ENCODE peak calls at places on chromosomes 2 and 18, in ten cellular contexts. One of them, this sample, is unnamed.

GRCh38 chr2:109419960-109420370 is 193.8 kb downstream of the SEPTIN10 start:
- DNase-seq in thoracic aorta: no peak
- DNase-seq in stimulated activated CD8-positive, alpha-beta memory T cell treated with anti-CD3 and anti-CD28 coated beads, Interleukin-7, amount 100 ng/mL, for 1 hour: no peak
- DNase-seq in cardiac muscle cell: no peak
- DNase-seq in sigmoid colon: no peak
- DNase-seq in NCI-H748 treated with DMSO at 0.1 percent for 48 hours: no peak
- DNase-seq in SK-N-SH: peak; percentile 73
- DNase-seq in A673: peak; percentile 5
- DNase-seq in LoVo: no peak
- DNase-seq in GM12865: no peak
- DNase-seq in this sample: no peak

GRCh38 chr2:127415593-127416485 is 2.4 kb upstream of the PROC start:
- DNase-seq in thoracic aorta: no peak
- DNase-seq in sigmoid colon: no peak
- DNase-seq in A673: no peak
- DNase-seq in SK-N-SH: peak; percentile 90
- DNase-seq in NCI-H748 treated with DMSO at 0.1 percent for 48 hours: peak; percentile 11
- DNase-seq in stimulated activated CD8-positive, alpha-beta memory T cell treated with anti-CD3 and anti-CD28 coated beads, Interleukin-7, amount 100 ng/mL, for 1 hour: peak; percentile 54
- DNase-seq in LoVo: peak; percentile 50
- DNase-seq in cardiac muscle cell: no peak
- DNase-seq in GM12865: peak; percentile 68
- DNase-seq in this sample: no peak

GRCh38 chr2:181615086-181615635 is 41.7 kb downstream of the CERKL start:
- DNase-seq in NCI-H748 treated with DMSO at 0.1 percent for 48 hours: no peak
- DNase-seq in SK-N-SH: peak; percentile 21
- DNase-seq in LoVo: no peak
- DNase-seq in thoracic aorta: no peak
- DNase-seq in sigmoid colon: no peak
- DNase-seq in GM12865: no peak
- DNase-seq in stimulated activated CD8-positive, alpha-beta memory T cell treated with anti-CD3 and anti-CD28 coated beads, Interleukin-7, amount 100 ng/mL, for 1 hour: no peak
- DNase-seq in A673: peak; percentile 47
- DNase-seq in cardiac muscle cell: no peak
- DNase-seq in this sample: no peak

GRCh38 chr2:200913654-200914053 is 24.5 kb downstream of the NIF3L1 start:
- DNase-seq in A673: no peak
- DNase-seq in NCI-H748 treated with DMSO at 0.1 percent for 48 hours: no peak
- DNase-seq in sigmoid colon: no peak
- DNase-seq in LoVo: no peak
- DNase-seq in SK-N-SH: no peak
- DNase-seq in GM12865: no peak
- DNase-seq in cardiac muscle cell: peak; percentile 25
- DNase-seq in stimulated activated CD8-positive, alpha-beta memory T cell treated with anti-CD3 and anti-CD28 coated beads, Interleukin-7, amount 100 ng/mL, for 1 hour: no peak
- DNase-seq in thoracic aorta: no peak
- DNase-seq in this sample: no peak

GRCh38 chr18:76686737-76687231 is 135.6 kb upstream of the ZNF236 start:
- DNase-seq in A673: peak; percentile 75
- DNase-seq in thoracic aorta: no peak
- DNase-seq in NCI-H748 treated with DMSO at 0.1 percent for 48 hours: peak; percentile 62
- DNase-seq in SK-N-SH: peak; percentile 77
- DNase-seq in cardiac muscle cell: peak; percentile 75
- DNase-seq in sigmoid colon: peak; percentile 84
- DNase-seq in GM12865: peak; percentile 48
- DNase-seq in stimulated activated CD8-positive, alpha-beta memory T cell treated with anti-CD3 and anti-CD28 coated beads, Interleukin-7, amount 100 ng/mL, for 1 hour: no peak
- DNase-seq in LoVo: peak; percentile 31
- DNase-seq in this sample: no peak

GRCh38 chr2:45256867-45257641 is 247.8 kb upstream of the SIX2 start:
- DNase-seq in SK-N-SH: no peak
- DNase-seq in sigmoid colon: no peak
- DNase-seq in stimulated activated CD8-positive, alpha-beta memory T cell treated with anti-CD3 and anti-CD28 coated beads, Interleukin-7, amount 100 ng/mL, for 1 hour: no peak
- DNase-seq in cardiac muscle cell: no peak
- DNase-seq in LoVo: no peak
- DNase-seq in A673: no peak
- DNase-seq in GM12865: no peak
- DNase-seq in thoracic aorta: no peak
- DNase-seq in NCI-H748 treated with DMSO at 0.1 percent for 48 hours: peak; percentile 85
- DNase-seq in this sample: no peak

GRCh38 chr2:174573621-174574081 is 24.0 kb downstream of the WIPF1 start:
- DNase-seq in NCI-H748 treated with DMSO at 0.1 percent for 48 hours: no peak
- DNase-seq in stimulated activated CD8-positive, alpha-beta memory T cell treated with anti-CD3 and anti-CD28 coated beads, Interleukin-7, amount 100 ng/mL, for 1 hour: no peak
- DNase-seq in LoVo: no peak
- DNase-seq in SK-N-SH: no peak
- DNase-seq in A673: no peak
- DNase-seq in GM12865: no peak
- DNase-seq in thoracic aorta: no peak
- DNase-seq in cardiac muscle cell: peak; percentile 41
- DNase-seq in sigmoid colon: no peak
- DNase-seq in this sample: no peak

GRCh38 chr2:99910903-99911302 is 231.5 kb downstream of the AFF3 start:
- DNase-seq in cardiac muscle cell: no peak
- DNase-seq in NCI-H748 treated with DMSO at 0.1 percent for 48 hours: no peak
- DNase-seq in LoVo: no peak
- DNase-seq in sigmoid colon: no peak
- DNase-seq in GM12865: no peak
- DNase-seq in SK-N-SH: no peak
- DNase-seq in A673: no peak
- DNase-seq in stimulated activated CD8-positive, alpha-beta memory T cell treated with anti-CD3 and anti-CD28 coated beads, Interleukin-7, amount 100 ng/mL, for 1 hour: no peak
- DNase-seq in thoracic aorta: no peak
- DNase-seq in this sample: no peak

GRCh38 chr2:23530121-23530908 is 145.3 kb downstream of the KLHL29 start:
- DNase-seq in GM12865: no peak
- DNase-seq in NCI-H748 treated with DMSO at 0.1 percent for 48 hours: peak; percentile 36
- DNase-seq in thoracic aorta: no peak
- DNase-seq in stimulated activated CD8-positive, alpha-beta memory T cell treated with anti-CD3 and anti-CD28 coated beads, Interleukin-7, amount 100 ng/mL, for 1 hour: no peak
- DNase-seq in LoVo: no peak
- DNase-seq in SK-N-SH: no peak
- DNase-seq in cardiac muscle cell: no peak
- DNase-seq in sigmoid colon: no peak
- DNase-seq in A673: no peak
- DNase-seq in this sample: no peak

GRCh38 chr18:33440384-33441043 is at the start of gene CCDC178:
- DNase-seq in NCI-H748 treated with DMSO at 0.1 percent for 48 hours: peak; percentile 69
- DNase-seq in stimulated activated CD8-positive, alpha-beta memory T cell treated with anti-CD3 and anti-CD28 coated beads, Interleukin-7, amount 100 ng/mL, for 1 hour: no peak
- DNase-seq in thoracic aorta: no peak
- DNase-seq in LoVo: no peak
- DNase-seq in A673: peak; percentile 52
- DNase-seq in cardiac muscle cell: peak; percentile 38
- DNase-seq in sigmoid colon: peak; percentile 58
- DNase-seq in SK-N-SH: peak; percentile 77
- DNase-seq in GM12865: no peak
- DNase-seq in this sample: no peak

GRCh38 chr18:11147371-11147860 is 2.0 kb downstream of the PIEZO2 start:
- DNase-seq in sigmoid colon: no peak
- DNase-seq in A673: no peak
- DNase-seq in LoVo: no peak
- DNase-seq in cardiac muscle cell: peak; percentile 51
- DNase-seq in thoracic aorta: no peak
- DNase-seq in SK-N-SH: no peak
- DNase-seq in stimulated activated CD8-positive, alpha-beta memory T cell treated with anti-CD3 and anti-CD28 coated beads, Interleukin-7, amount 100 ng/mL, for 1 hour: no peak
- DNase-seq in NCI-H748 treated with DMSO at 0.1 percent for 48 hours: no peak
- DNase-seq in GM12865: no peak
- DNase-seq in this sample: peak; percentile 0

GRCh38 chr18:45730832-45731545 is 7.0 kb downstream of the SLC14A1 start:
- DNase-seq in sigmoid colon: no peak
- DNase-seq in cardiac muscle cell: no peak
- DNase-seq in LoVo: no peak
- DNase-seq in A673: no peak
- DNase-seq in NCI-H748 treated with DMSO at 0.1 percent for 48 hours: no peak
- DNase-seq in thoracic aorta: no peak
- DNase-seq in stimulated activated CD8-positive, alpha-beta memory T cell treated with anti-CD3 and anti-CD28 coated beads, Interleukin-7, amount 100 ng/mL, for 1 hour: no peak
- DNase-seq in SK-N-SH: no peak
- DNase-seq in GM12865: no peak
- DNase-seq in this sample: no peak

GRCh38 chr2:112318515-112318914 is 43.1 kb downstream of the ZC3H6 start:
- DNase-seq in stimulated activated CD8-positive, alpha-beta memory T cell treated with anti-CD3 and anti-CD28 coated beads, Interleukin-7, amount 100 ng/mL, for 1 hour: no peak
- DNase-seq in GM12865: no peak
- DNase-seq in sigmoid colon: no peak
- DNase-seq in NCI-H748 treated with DMSO at 0.1 percent for 48 hours: no peak
- DNase-seq in LoVo: no peak
- DNase-seq in A673: no peak
- DNase-seq in thoracic aorta: no peak
- DNase-seq in SK-N-SH: no peak
- DNase-seq in cardiac muscle cell: no peak
- DNase-seq in this sample: no peak

GRCh38 chr2:12816379-12817306 is 99.9 kb downstream of the TRIB2 start:
- DNase-seq in thoracic aorta: no peak
- DNase-seq in SK-N-SH: no peak
- DNase-seq in GM12865: no peak
- DNase-seq in cardiac muscle cell: peak; percentile 37
- DNase-seq in NCI-H748 treated with DMSO at 0.1 percent for 48 hours: no peak
- DNase-seq in stimulated activated CD8-positive, alpha-beta memory T cell treated with anti-CD3 and anti-CD28 coated beads, Interleukin-7, amount 100 ng/mL, for 1 hour: no peak
- DNase-seq in A673: no peak
- DNase-seq in LoVo: peak; percentile 15
- DNase-seq in sigmoid colon: no peak
- DNase-seq in this sample: no peak

GRCh38 chr2:238884812-238885408 is 37.0 kb downstream of the TWIST2 start:
- DNase-seq in NCI-H748 treated with DMSO at 0.1 percent for 48 hours: no peak
- DNase-seq in SK-N-SH: no peak
- DNase-seq in LoVo: no peak
- DNase-seq in cardiac muscle cell: no peak
- DNase-seq in thoracic aorta: no peak
- DNase-seq in A673: no peak
- DNase-seq in stimulated activated CD8-positive, alpha-beta memory T cell treated with anti-CD3 and anti-CD28 coated beads, Interleukin-7, amount 100 ng/mL, for 1 hour: no peak
- DNase-seq in GM12865: no peak
- DNase-seq in sigmoid colon: peak; percentile 54
- DNase-seq in this sample: no peak

GRCh38 chr2:201256001-201256544 is 4.3 kb upstream of the CASP8 start:
- DNase-seq in LoVo: no peak
- DNase-seq in SK-N-SH: no peak
- DNase-seq in sigmoid colon: no peak
- DNase-seq in thoracic aorta: no peak
- DNase-seq in A673: no peak
- DNase-seq in NCI-H748 treated with DMSO at 0.1 percent for 48 hours: no peak
- DNase-seq in stimulated activated CD8-positive, alpha-beta memory T cell treated with anti-CD3 and anti-CD28 coated beads, Interleukin-7, amount 100 ng/mL, for 1 hour: no peak
- DNase-seq in cardiac muscle cell: no peak
- DNase-seq in GM12865: no peak
- DNase-seq in this sample: no peak

GRCh38 chr2:241777686-241778627 is 1.3 kb downstream of the GAL3ST2 start:
- DNase-seq in thoracic aorta: no peak
- DNase-seq in sigmoid colon: peak; percentile 46
- DNase-seq in GM12865: no peak
- DNase-seq in SK-N-SH: peak; percentile 30
- DNase-seq in cardiac muscle cell: no peak
- DNase-seq in NCI-H748 treated with DMSO at 0.1 percent for 48 hours: no peak
- DNase-seq in stimulated activated CD8-positive, alpha-beta memory T cell treated with anti-CD3 and anti-CD28 coated beads, Interleukin-7, amount 100 ng/mL, for 1 hour: no peak
- DNase-seq in LoVo: no peak
- DNase-seq in A673: no peak
- DNase-seq in this sample: no peak

GRCh38 chr2:16546128-16546754 is 119.4 kb downstream of the CYRIA start:
- DNase-seq in SK-N-SH: no peak
- DNase-seq in GM12865: peak; percentile 48
- DNase-seq in sigmoid colon: no peak
- DNase-seq in A673: peak; percentile 67
- DNase-seq in NCI-H748 treated with DMSO at 0.1 percent for 48 hours: no peak
- DNase-seq in thoracic aorta: no peak
- DNase-seq in LoVo: peak; percentile 41
- DNase-seq in stimulated activated CD8-positive, alpha-beta memory T cell treated with anti-CD3 and anti-CD28 coated beads, Interleukin-7, amount 100 ng/mL, for 1 hour: no peak
- DNase-seq in cardiac muscle cell: peak; percentile 42
- DNase-seq in this sample: no peak

GRCh38 chr2:211495339-211495738 is 938.9 kb downstream of the CPS1 start:
- DNase-seq in sigmoid colon: no peak
- DNase-seq in LoVo: no peak
- DNase-seq in GM12865: no peak
- DNase-seq in SK-N-SH: no peak
- DNase-seq in thoracic aorta: no peak
- DNase-seq in cardiac muscle cell: no peak
- DNase-seq in A673: no peak
- DNase-seq in NCI-H748 treated with DMSO at 0.1 percent for 48 hours: no peak
- DNase-seq in stimulated activated CD8-positive, alpha-beta memory T cell treated with anti-CD3 and anti-CD28 coated beads, Interleukin-7, amount 100 ng/mL, for 1 hour: no peak
- DNase-seq in this sample: no peak

GRCh38 chr18:13548944-13549878 is 177.1 kb downstream of the FAM210A start:
- DNase-seq in thoracic aorta: no peak
- DNase-seq in cardiac muscle cell: no peak
- DNase-seq in sigmoid colon: no peak
- DNase-seq in SK-N-SH: no peak
- DNase-seq in LoVo: no peak
- DNase-seq in A673: no peak
- DNase-seq in stimulated activated CD8-positive, alpha-beta memory T cell treated with anti-CD3 and anti-CD28 coated beads, Interleukin-7, amount 100 ng/mL, for 1 hour: no peak
- DNase-seq in NCI-H748 treated with DMSO at 0.1 percent for 48 hours: no peak
- DNase-seq in GM12865: peak; percentile 42
- DNase-seq in this sample: no peak

GRCh38 chr2:108236676-108237335 is 3.0 kb upstream of the SULT1C3 start:
- DNase-seq in stimulated activated CD8-positive, alpha-beta memory T cell treated with anti-CD3 and anti-CD28 coated beads, Interleukin-7, amount 100 ng/mL, for 1 hour: no peak
- DNase-seq in A673: no peak
- DNase-seq in GM12865: no peak
- DNase-seq in cardiac muscle cell: no peak
- DNase-seq in sigmoid colon: no peak
- DNase-seq in SK-N-SH: no peak
- DNase-seq in NCI-H748 treated with DMSO at 0.1 percent for 48 hours: no peak
- DNase-seq in LoVo: no peak
- DNase-seq in thoracic aorta: no peak
- DNase-seq in this sample: no peak

GRCh38 chr2:70552501-70553333 is 909 bp downstream of the TGFA start:
- DNase-seq in thoracic aorta: no peak
- DNase-seq in SK-N-SH: peak; percentile 24
- DNase-seq in sigmoid colon: no peak
- DNase-seq in NCI-H748 treated with DMSO at 0.1 percent for 48 hours: peak; percentile 17
- DNase-seq in stimulated activated CD8-positive, alpha-beta memory T cell treated with anti-CD3 and anti-CD28 coated beads, Interleukin-7, amount 100 ng/mL, for 1 hour: no peak
- DNase-seq in GM12865: no peak
- DNase-seq in LoVo: peak; percentile 53
- DNase-seq in A673: peak; percentile 13
- DNase-seq in cardiac muscle cell: no peak
- DNase-seq in this sample: no peak

GRCh38 chr2:37201766-37202165 is 5.5 kb downstream of the CEBPZOS start:
- DNase-seq in NCI-H748 treated with DMSO at 0.1 percent for 48 hours: no peak
- DNase-seq in A673: no peak
- DNase-seq in cardiac muscle cell: no peak
- DNase-seq in thoracic aorta: no peak
- DNase-seq in GM12865: no peak
- DNase-seq in stimulated activated CD8-positive, alpha-beta memory T cell treated with anti-CD3 and anti-CD28 coated beads, Interleukin-7, amount 100 ng/mL, for 1 hour: peak; percentile 24
- DNase-seq in sigmoid colon: no peak
- DNase-seq in SK-N-SH: no peak
- DNase-seq in LoVo: no peak
- DNase-seq in this sample: no peak

GRCh38 chr2:88180594-88181240 is 10.6 kb downstream of the THNSL2 start:
- DNase-seq in stimulated activated CD8-positive, alpha-beta memory T cell treated with anti-CD3 and anti-CD28 coated beads, Interleukin-7, amount 100 ng/mL, for 1 hour: no peak
- DNase-seq in thoracic aorta: no peak
- DNase-seq in NCI-H748 treated with DMSO at 0.1 percent for 48 hours: no peak
- DNase-seq in cardiac muscle cell: peak; percentile 15
- DNase-seq in sigmoid colon: no peak
- DNase-seq in SK-N-SH: no peak
- DNase-seq in A673: peak; percentile 12
- DNase-seq in GM12865: no peak
- DNase-seq in LoVo: no peak
- DNase-seq in this sample: no peak

GRCh38 chr2:231718799-231719198 is 10.5 kb downstream of the PTMA start:
- DNase-seq in sigmoid colon: peak; percentile 30
- DNase-seq in stimulated activated CD8-positive, alpha-beta memory T cell treated with anti-CD3 and anti-CD28 coated beads, Interleukin-7, amount 100 ng/mL, for 1 hour: no peak
- DNase-seq in thoracic aorta: no peak
- DNase-seq in NCI-H748 treated with DMSO at 0.1 percent for 48 hours: no peak
- DNase-seq in LoVo: no peak
- DNase-seq in A673: no peak
- DNase-seq in GM12865: no peak
- DNase-seq in SK-N-SH: no peak
- DNase-seq in cardiac muscle cell: no peak
- DNase-seq in this sample: no peak

GRCh38 chr2:234493117-234493516 is 3.8 kb downstream of the ARL4C start:
- DNase-seq in A673: no peak
- DNase-seq in LoVo: no peak
- DNase-seq in stimulated activated CD8-positive, alpha-beta memory T cell treated with anti-CD3 and anti-CD28 coated beads, Interleukin-7, amount 100 ng/mL, for 1 hour: no peak
- DNase-seq in SK-N-SH: no peak
- DNase-seq in sigmoid colon: peak; percentile 26
- DNase-seq in thoracic aorta: no peak
- DNase-seq in GM12865: no peak
- DNase-seq in NCI-H748 treated with DMSO at 0.1 percent for 48 hours: no peak
- DNase-seq in cardiac muscle cell: no peak
- DNase-seq in this sample: no peak

GRCh38 chr2:209936106-209936663 is 66.3 kb upstream of the RPE start:
- DNase-seq in LoVo: no peak
- DNase-seq in thoracic aorta: no peak
- DNase-seq in cardiac muscle cell: no peak
- DNase-seq in SK-N-SH: no peak
- DNase-seq in GM12865: no peak
- DNase-seq in NCI-H748 treated with DMSO at 0.1 percent for 48 hours: no peak
- DNase-seq in stimulated activated CD8-positive, alpha-beta memory T cell treated with anti-CD3 and anti-CD28 coated beads, Interleukin-7, amount 100 ng/mL, for 1 hour: no peak
- DNase-seq in sigmoid colon: no peak
- DNase-seq in A673: peak; percentile 40
- DNase-seq in this sample: no peak